ENCODE peak calls at places on chromosomes 2 and 18, in ten cellular contexts. H is lower leg skin, S is Peyer's patch, Y is glutamatergic neuron, B is left lung, I is left ventricle myocardium inferior, W is cardiac fibroblast, U is mammary epithelial cell, K is HFFc6, Q is testis. P is an unnamed sample.
A peak's percentile ranks its signal among the peaks of the same experiment; 100 is the strongest.

GRCh38 chr2:109292377-109292776 is 163.4 kb downstream of the SH3RF3 start:
- DNase-seq in U (no peak), Q (no peak), B (no peak), H (no peak), I (no peak), W (no peak), K (no peak), Y (no peak), S (no peak), P (no peak)

GRCh38 chr2:96536445-96537065 is at the start of gene ARID5A:
- DNase-seq in Q (peak; percentile 97), K (peak; percentile 70), B (peak; percentile 98), S (peak; percentile 92), Y (peak; percentile 88), U (peak; percentile 84), I (peak; percentile 96), H (peak; percentile 99), W (peak; percentile 92), P (peak; percentile 92)

GRCh38 chr2:212083492-212083891 is 455.1 kb downstream of the ERBB4 start:
- DNase-seq in W (no peak), U (no peak), Y (no peak), S (no peak), H (no peak), I (no peak), Q (no peak), B (no peak), K (no peak), P (no peak)

GRCh38 chr18:27062802-27063201 is 122.3 kb downstream of the CHST9 start:
- DNase-seq in Y (no peak), U (peak; percentile 96), Q (no peak), K (no peak), H (no peak), S (no peak), B (no peak), W (no peak), I (no peak), P (peak; percentile 39)

GRCh38 chr2:160752475-160753330 is 259.1 kb upstream of the RBMS1 start:
- DNase-seq in B (no peak), K (peak; percentile 39), W (peak; percentile 37), I (no peak), Q (no peak), U (peak; percentile 84), S (no peak), H (no peak), Y (no peak), P (peak; percentile 70)

GRCh38 chr2:127661949-127662510 is 13.3 kb downstream of the LIMS2 start:
- DNase-seq in Q (no peak), I (no peak), K (no peak), W (peak; percentile 24), B (peak; percentile 74), U (no peak), H (no peak), Y (no peak), S (peak; percentile 50), P (no peak)

GRCh38 chr2:64692401-64692800 is 38.7 kb upstream of the SERTAD2 start:
- DNase-seq in S (no peak), Q (no peak), U (no peak), K (peak; percentile 73), B (no peak), W (peak; percentile 54), I (no peak), Y (no peak), H (no peak), P (no peak)

GRCh38 chr2:226551522-226552250 is 247.9 kb downstream of the IRS1 start:
- DNase-seq in Q (no peak), W (no peak), K (no peak), Y (no peak), I (no peak), B (no peak), U (no peak), S (no peak), H (no peak), P (no peak)

GRCh38 chr2:241627675-241628074 is 9.3 kb downstream of the THAP4 start:
- DNase-seq in H (no peak), Q (no peak), I (no peak), Y (no peak), W (no peak), S (no peak), B (no peak), U (no peak), K (no peak), P (no peak)

GRCh38 chr18:44725300-44726096 is 44.8 kb downstream of the SETBP1 start:
- DNase-seq in Y (no peak), B (no peak), H (no peak), K (peak; percentile 17), Q (no peak), I (no peak), S (no peak), W (peak; percentile 65), U (peak; percentile 39), P (peak; percentile 34)

GRCh38 chr2:156065912-156066311 is 266.6 kb downstream of the NR4A2 start:
- DNase-seq in K (no peak), Q (no peak), W (no peak), B (no peak), I (no peak), Y (no peak), U (no peak), H (no peak), S (no peak), P (peak; percentile 58)

GRCh38 chr18:58449366-58449935 is 179.4 kb downstream of the ALPK2 start:
- DNase-seq in K (peak; percentile 11), H (no peak), Y (no peak), W (no peak), U (peak; percentile 36), S (no peak), I (no peak), Q (no peak), B (no peak), P (no peak)

GRCh38 chr2:212794471-212794870 is 255.9 kb upstream of the ERBB4 start:
- DNase-seq in B (no peak), I (no peak), H (no peak), W (peak; percentile 11), Y (no peak), Q (no peak), S (no peak), K (no peak), U (peak; percentile 16), P (no peak)

DNA sequence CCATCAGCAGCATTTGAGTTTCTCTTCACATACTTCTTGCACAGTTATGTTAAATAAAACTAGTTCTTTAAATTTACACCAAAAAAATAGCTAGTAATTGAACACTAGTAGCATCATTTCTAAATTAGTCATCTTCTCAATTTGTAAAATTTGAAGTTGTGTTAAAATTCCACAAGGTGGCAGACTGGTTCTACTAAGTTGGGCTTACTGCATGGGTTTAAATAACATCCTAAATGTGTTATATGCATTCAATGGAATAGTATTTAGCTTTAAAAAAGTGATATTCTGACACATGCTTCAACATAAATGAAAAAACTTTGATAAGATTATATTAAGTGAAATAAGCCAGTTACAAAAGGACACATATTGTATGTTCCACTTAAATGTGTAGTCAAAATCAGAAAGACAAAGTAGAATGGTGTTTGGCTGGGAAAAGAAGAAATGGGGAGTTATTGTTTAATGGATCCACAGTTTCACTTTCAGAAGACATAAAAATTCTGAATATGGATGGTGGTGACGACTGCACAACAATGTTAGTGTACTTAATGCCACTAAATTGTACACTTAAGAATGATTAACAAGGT is 28.7 kb upstream of the RPRD1A start:
- DNase-seq in Y (no peak), S (no peak), U (peak; percentile 56), H (no peak), W (peak; percentile 84), K (peak; percentile 64), I (no peak), B (no peak), Q (no peak), P (peak; percentile 5)
- TF ChIP-seq CTCF in Y (peak; percentile 57), S (peak; percentile 52), U (peak; percentile 58), H (no peak), W (peak; percentile 43), K (peak; percentile 87), I (peak; percentile 72), B (peak; percentile 41), Q (peak; percentile 47), P (peak; percentile 29)

GRCh38 chr18:65093341-65093740 is 657.5 kb upstream of the CDH7 start:
- DNase-seq in H (no peak), W (no peak), Q (no peak), Y (peak; percentile 28), U (no peak), K (no peak), I (no peak), S (no peak), B (no peak), P (no peak)

GRCh38 chr18:65091737-65092329 is 659.0 kb upstream of the CDH7 start:
- DNase-seq in S (no peak), U (no peak), Y (no peak), W (peak; percentile 1), Q (peak; percentile 16), B (no peak), I (no peak), H (no peak), K (no peak), P (peak; percentile 32)
- TF ChIP-seq CTCF in S (no peak), U (peak; percentile 53), Y (peak; percentile 48), W (peak; percentile 23), Q (no peak), B (no peak), I (peak; percentile 68), H (no peak), K (peak; percentile 55), P (peak; percentile 49)

GRCh38 chr2:24579053-24579803 is 88.2 kb downstream of the NCOA1 start:
- DNase-seq in H (no peak), S (no peak), W (no peak), I (no peak), U (no peak), Y (no peak), K (no peak), B (no peak), Q (no peak), P (no peak)
- TF ChIP-seq CTCF in H (no peak), S (no peak), W (no peak), I (no peak), U (no peak), Y (no peak), K (no peak), B (no peak), Q (no peak), P (no peak)

GRCh38 chr18:79257480-79257879 is 138.2 kb upstream of the NFATC1 start:
- DNase-seq in S (no peak), H (no peak), B (no peak), U (no peak), Q (no peak), I (no peak), K (no peak), Y (no peak), W (no peak), P (no peak)

GRCh38 chr18:79250236-79250993 is 145.3 kb upstream of the NFATC1 start:
- DNase-seq in Y (no peak), B (no peak), Q (no peak), S (no peak), W (no peak), U (no peak), I (no peak), K (no peak), H (no peak), P (no peak)

GRCh38 chr18:79251021-79251420 is 144.7 kb upstream of the NFATC1 start:
- DNase-seq in W (no peak), Y (no peak), H (no peak), K (no peak), I (no peak), U (no peak), B (no peak), Q (peak; percentile 43), S (no peak), P (no peak)

GRCh38 chr18:79248495-79249078 is 147.1 kb upstream of the NFATC1 start:
- DNase-seq in H (no peak), I (no peak), Q (no peak), Y (no peak), S (no peak), W (peak; percentile 3), B (no peak), K (no peak), U (no peak), P (no peak)

GRCh38 chr18:79252904-79253633 is 142.7 kb upstream of the NFATC1 start:
- DNase-seq in W (no peak), H (no peak), Y (no peak), U (no peak), B (no peak), I (no peak), K (no peak), Q (no peak), S (no peak), P (no peak)
- TF ChIP-seq CTCF in W (no peak), H (no peak), Y (no peak), U (no peak), B (no peak), I (no peak), K (no peak), Q (no peak), S (no peak), P (no peak)

P was measured in Calu3.